ENCODE peak calls at places on chromosomes 11 and 22, in six cellular contexts. A is thoracic aorta, X is mammary epithelial cell, L is right atrium auricular region, V is colonic mucosa, U is lung. B is an unnamed sample. For H3K4me1, the result is how much of the 10 kb centered on the place peaks cover.

GRCh38 chr11:2815762-2816496 is 69.6 kb downstream of the CDKN1C start:
- DNase-seq in A (no peak), X (no peak), L (no peak), V (no peak), U (no peak), B (no peak)

GRCh38 chr11:123076484-123076883 is 14.5 kb upstream of the HSPA8 start:
- DNase-seq in A (no peak), X (no peak), L (peak), V (no peak), U (no peak), B (no peak)

GRCh38 chr22:38338772-38339379 is 21.6 kb upstream of the CSNK1E start:
- DNase-seq in A (no peak), X (no peak), L (no peak), V (no peak), U (no peak), B (no peak)

GRCh38 chr22:20446383-20446970 is 8.9 kb upstream of the SCARF2 start:
- DNase-seq in A (no peak), X (no peak), L (no peak), V (no peak), U (no peak), B (no peak)

GRCh38 chr11:92752122-92752521 is 217.3 kb upstream of the MTNR1B start:
- DNase-seq in A (no peak), X (no peak), L (no peak), V (no peak), U (no peak), B (no peak)

GRCh38 chr11:40281055-40281580 is 1178.3 kb downstream of the LRRC4C start:
- DNase-seq in A (no peak), X (no peak), L (no peak), V (no peak), U (no peak), B (no peak)

GRCh38 chr22:36291831-36292740 is 39.2 kb downstream of the APOL1 start:
- DNase-seq in A (no peak), X (no peak), L (no peak), V (no peak), U (no peak), B (no peak)

GRCh38 chr11:121194731-121195596 is 93.9 kb downstream of the TECTA start:
- DNase-seq in A (no peak), X (peak), L (no peak), V (peak), U (peak), B (peak)

GRCh38 chr11:45287316-45287903 is 1.3 kb upstream of the SYT13 start:
- DNase-seq in A (no peak), X (no peak), L (peak), V (no peak), U (no peak), B (no peak)

GRCh38 chr11:123526027-123526805 is 96.1 kb downstream of the GRAMD1B start:
- DNase-seq in A (no peak), X (no peak), L (no peak), V (no peak), U (no peak), B (no peak)

GRCh38 chr11:125935629-125936199 is 10.1 kb upstream of the VSIG10L2 start:
- DNase-seq in A (no peak), X (no peak), L (peak), V (no peak), U (no peak), B (no peak)

GRCh38 chr11:133549796-133550195 is 17.5 kb upstream of the OPCML start:
- DNase-seq in A (no peak), X (no peak), L (peak), V (no peak), U (no peak), B (no peak)

GRCh38 chr11:134429104-134429503 is 17.1 kb upstream of the B3GAT1 start:
- DNase-seq in A (no peak), X (no peak), L (no peak), V (no peak), U (no peak), B (no peak)

GRCh38 chr11:120442031-120442430 is 69.5 kb upstream of the GRIK4 start:
- DNase-seq in A (no peak), X (no peak), L (no peak), V (no peak), U (no peak), B (no peak)

GRCh38 chr11:47415949-47416472 is 7.6 kb downstream of the SLC39A13 start:
- DNase-seq in A (peak), X (peak), L (peak), V (peak), U (peak), B (peak)

GRCh38 chr11:8070417-8071101 is 10.5 kb upstream of the TUB start:
- DNase-seq in A (no peak), X (peak), L (no peak), V (no peak), U (no peak), B (no peak)

GRCh38 chr22:17920145-17920605 is 104.2 kb downstream of the MICAL3 start:
- DNase-seq in A (no peak), X (peak), L (peak), V (peak), U (no peak), B (no peak)

GRCh38 chr11:18056561-18057181 is 10.6 kb upstream of the TPH1 start:
- DNase-seq in A (no peak), X (no peak), L (no peak), V (no peak), U (no peak), B (no peak)

GRCh38 chr11:1757861-1758610 is 5.7 kb downstream of the CTSD start:
- DNase-seq in A (no peak), X (no peak), L (no peak), V (peak), U (no peak), B (no peak)
- H3K4me1 ChIP-seq in A (half or more), X (under half), L (under half), V (under half), U (under half), B (half or more)

DNA sequence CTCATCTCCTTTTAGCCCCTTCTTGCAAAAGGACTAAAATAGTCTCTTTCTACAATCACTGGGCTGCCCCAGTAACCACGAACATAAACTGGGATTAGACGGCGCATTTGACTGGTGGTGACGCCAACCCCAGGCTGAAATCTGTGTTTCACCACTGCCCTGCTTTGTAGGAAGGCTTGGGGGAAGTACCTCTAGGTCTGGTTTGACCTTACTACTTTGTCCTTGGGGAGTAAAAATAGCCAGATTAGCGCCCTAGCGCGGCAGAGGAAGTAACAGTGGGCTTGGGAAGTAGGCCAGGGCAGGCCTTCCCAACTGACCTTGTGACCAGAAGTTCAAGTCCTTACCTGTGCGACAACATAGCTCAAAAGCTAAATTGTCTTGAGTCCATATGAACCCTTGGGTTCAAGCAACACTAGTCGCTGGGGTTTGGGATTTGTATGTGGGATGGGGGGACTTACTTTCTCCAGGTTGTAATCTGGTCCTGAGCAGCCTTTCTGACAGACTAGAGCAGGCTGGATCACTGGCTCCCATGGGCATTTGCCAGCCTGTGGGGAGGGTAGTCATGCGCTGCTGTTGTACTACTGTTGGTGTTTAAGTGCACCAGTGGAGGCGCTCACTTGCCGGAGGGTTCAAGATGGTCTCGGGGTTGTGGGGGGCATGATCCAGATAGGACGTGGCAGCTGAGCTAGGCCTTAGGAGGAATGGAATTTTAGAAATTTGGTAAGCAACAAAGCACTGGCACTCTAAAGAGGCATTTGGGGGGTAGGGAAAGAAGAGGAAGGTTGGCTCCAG is 953 bp upstream of the PACS1 start:
- DNase-seq in A (peak), X (peak), L (peak), V (peak), U (no peak), B (no peak)
- TF ChIP-seq CTCF in A (peak), X (peak), L (no peak), V (no peak), U (no peak), B (peak)

DNA sequence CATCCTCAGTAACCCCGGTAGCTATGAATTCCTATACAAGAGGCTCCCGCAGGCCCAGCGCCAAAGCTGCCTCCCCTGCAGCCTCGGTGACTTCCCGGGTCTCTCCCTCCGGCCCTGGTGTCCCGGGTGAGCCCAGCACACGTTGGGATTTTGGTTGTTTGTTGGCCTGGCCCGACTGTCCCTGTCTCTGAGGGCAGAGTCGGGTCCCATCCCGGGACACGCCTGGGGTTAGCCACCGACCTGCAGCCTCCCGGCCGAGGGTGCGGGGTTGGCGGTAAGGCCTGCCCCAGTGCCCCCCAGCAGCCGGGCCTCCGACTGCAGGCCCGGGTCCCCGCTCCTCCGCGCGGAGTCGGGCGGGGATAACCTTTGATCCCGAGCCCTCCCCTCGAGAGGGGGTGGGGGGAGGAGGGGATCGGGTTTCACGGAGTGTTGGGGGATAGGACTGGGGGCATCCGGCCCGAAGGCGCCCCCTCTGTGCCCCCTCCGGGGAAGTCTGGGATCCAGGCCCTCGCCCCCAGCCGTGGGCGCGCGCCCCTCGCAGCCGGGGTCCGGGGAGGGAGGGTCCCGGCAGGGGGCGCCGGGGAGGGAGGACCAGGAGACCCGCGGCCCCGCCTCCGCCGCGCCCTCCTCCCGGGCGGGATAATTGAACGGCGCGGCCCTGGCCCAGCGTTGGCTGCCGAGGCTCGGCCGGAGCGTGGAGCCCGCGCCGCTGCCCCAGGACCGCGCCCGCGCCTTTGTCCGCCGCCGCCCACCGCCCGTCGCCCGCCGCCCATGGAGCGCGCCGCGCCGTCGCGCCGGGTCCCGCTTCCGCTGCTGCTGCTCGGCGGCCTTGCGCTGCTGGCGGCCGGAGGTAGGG is at the start of gene FBLN1:
- DNase-seq in A (no peak), X (no peak), L (no peak), V (no peak), U (no peak), B (no peak)
- H3K4me3 ChIP-seq in A (peak), X (peak), L (peak), V (peak), U (peak), B (peak)

GRCh38 chr22:31344369-31345330 is 1.5 kb downstream of the PATZ1 start:
- DNase-seq in A (no peak), X (no peak), L (peak), V (peak), U (peak), B (no peak)
- H3K4me1 ChIP-seq in A (under half), X (under half), L (under half), V (under half), U (under half), B (under half)

GRCh38 chr11:132248585-132248984 is 878.2 kb downstream of the NTM start:
- DNase-seq in A (no peak), X (no peak), L (no peak), V (no peak), U (no peak), B (no peak)
- TF ChIP-seq CTCF in A (no peak), X (no peak), L (no peak), V (no peak), U (no peak), B (no peak)

DNA sequence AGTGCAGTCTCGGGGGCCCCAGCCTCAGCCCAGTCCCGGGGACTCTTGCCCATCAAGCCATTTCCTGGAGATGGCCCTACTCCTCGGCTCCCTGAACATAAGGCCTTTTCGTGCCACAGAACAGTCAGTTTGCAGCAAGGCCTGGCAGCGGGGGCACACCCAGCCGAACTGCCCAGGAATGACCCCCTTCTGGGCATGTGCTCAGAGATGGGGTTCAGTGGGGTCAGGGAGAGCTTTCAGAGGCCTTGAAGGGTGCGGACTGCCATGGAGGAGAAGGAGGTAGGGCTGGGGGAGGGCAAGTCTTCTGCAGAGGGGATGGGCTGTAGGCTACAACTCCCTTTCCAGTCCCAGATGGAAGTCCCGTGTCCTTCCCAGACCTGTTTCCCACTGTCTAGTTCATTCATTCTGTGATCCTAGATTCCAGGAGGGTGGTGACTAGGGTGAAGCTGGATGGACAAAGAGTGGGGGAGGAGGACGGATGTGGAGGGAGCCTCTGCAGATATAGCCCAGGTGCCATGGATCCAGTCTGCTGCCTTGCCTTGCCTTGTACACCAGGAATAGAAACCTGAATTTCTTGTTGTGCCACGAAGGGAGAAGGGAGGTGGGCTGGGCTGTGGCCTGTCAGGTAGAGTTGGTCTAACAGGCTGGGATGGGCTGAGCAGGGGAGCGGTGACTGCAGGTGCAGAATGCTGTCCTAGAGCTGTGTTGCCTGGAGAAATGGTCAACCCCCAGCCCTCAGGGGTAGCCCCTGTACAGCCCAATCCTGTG is 14.2 kb upstream of the OMP start:
- DNase-seq in A (no peak), X (no peak), L (no peak), V (peak), U (no peak), B (no peak)
- H3K4me3 ChIP-seq in A (no peak), X (no peak), L (no peak), V (no peak), U (no peak), B (no peak)

DNA sequence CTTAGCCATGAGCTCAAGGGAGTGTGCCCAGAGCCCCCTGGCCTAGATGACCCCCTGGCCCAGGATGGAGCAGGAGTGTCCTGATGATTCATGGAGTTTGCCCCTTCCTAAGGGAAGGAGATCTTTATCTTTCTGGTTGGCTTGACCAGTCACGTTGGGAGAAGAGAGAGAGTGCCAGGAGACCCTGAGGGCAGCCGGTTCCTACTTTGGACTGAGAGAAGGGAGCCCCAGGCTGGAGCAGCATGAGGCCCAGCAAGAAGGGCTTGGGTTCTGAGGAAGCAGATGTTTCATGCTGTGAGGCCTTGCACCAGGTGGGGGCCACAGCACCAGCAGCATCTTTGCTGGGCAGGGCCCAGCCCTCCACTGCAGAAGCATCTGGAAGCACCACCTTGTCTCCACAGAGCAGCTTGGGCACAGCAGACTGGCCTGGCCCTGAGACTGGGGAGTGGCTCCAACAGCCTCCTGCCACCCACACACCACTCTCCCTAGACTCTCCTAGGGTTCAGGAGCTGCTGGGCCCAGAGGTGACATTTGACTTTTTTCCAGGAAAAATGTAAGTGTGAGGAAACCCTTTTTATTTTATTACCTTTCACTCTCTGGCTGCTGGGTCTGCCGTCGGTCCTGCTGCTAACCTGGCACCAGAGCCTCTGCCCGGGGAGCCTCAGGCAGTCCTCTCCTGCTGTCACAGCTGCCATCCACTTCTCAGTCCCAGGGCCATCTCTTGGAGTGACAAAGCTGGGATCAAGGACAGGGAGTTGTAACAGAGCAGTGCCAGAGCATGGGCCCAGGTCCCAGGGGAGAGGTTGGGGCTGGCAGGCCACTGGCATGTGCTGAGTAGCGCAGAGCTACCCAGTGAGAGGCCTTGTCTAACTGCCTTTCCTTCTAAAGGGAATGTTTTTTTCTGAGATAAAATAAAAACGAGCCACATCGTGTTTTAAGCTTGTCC is 14.3 kb downstream of the ADORA2A start:
- DNase-seq in A (no peak), X (no peak), L (no peak), V (no peak), U (no peak), B (no peak)
- H3K4me1 ChIP-seq in A (under half), X (under half), L (under half), V (under half), U (under half), B (under half)

DNA sequence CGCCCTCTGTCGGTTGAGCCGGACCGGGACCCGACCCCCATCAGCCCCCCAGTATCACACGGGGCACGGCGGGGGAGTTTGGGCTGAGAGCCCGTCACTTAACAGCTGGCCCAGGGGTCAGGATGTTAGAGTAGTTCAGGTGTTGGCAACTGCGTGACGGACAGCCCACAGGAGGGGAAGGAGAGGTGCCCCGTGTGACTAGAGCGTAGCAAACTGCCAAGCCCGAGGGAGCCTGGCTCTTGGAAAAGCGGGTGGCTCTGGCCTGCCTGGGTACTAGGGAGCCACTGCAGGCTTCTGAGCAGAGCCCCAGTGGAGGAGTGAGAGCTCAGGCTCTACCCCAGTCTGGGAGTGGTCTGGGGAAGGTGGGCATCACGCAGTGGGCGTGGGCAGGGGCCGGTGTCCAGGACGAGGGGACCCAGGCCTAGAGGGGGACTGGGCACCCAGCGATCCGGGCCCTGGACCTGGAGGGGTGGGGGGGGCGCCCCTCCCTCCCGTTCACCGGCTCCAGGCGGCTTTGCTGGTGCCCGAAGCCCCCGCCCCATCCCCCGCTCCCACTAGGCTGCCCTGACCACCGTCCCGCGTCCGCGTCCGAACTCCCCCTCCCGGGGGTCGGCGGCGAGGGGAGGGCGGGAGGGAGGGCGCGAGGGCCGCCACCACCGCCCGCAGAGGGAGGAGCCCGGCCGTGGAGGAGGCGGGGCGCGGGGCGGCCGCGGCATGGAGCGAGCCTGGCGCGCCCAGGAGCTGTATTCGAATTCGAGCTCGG is 24.4 kb downstream of the SHANK3 start:
- DNase-seq in A (no peak), X (peak), L (no peak), V (no peak), U (no peak), B (no peak)
- TF ChIP-seq CTCF in A (no peak), X (peak), L (peak), V (no peak), U (no peak), B (peak)